ENCODE peak calls at places on chromosomes 1 and 21, in seven cellular contexts. E is RWPE1, Q is endodermal cell, F is breast epithelium, G is A549, I is fibroblast of lung, B is GM13977. Y is an unnamed sample.

GRCh38 chr1:20663365-20663764 is 2.2 kb upstream of the DDOST start:
- DNase-seq in Q (peak; percentile 53), E (no peak), I (no peak), B (no peak), G (no peak), F (no peak), Y (no peak)

GRCh38 chr1:188043536-188044245 is 1214.9 kb downstream of the PLA2G4A start:
- DNase-seq in G (no peak), I (no peak), Q (no peak), B (no peak), E (no peak), F (no peak), Y (no peak)

GRCh38 chr1:14598007-14598497 is 433 bp upstream of the KAZN start:
- DNase-seq in B (peak; percentile 40), I (no peak), F (no peak), G (no peak), Q (peak; percentile 81), E (no peak), Y (no peak)

GRCh38 chr1:200409203-200409760 is 554 bp downstream of the ZNF281 start:
- DNase-seq in F (no peak), I (no peak), B (peak; percentile 24), E (no peak), Q (peak; percentile 75), G (no peak), Y (no peak)

GRCh38 chr1:177211231-177211630 is 40.5 kb downstream of the BRINP2 start:
- DNase-seq in G (no peak), B (no peak), F (no peak), Q (no peak), E (no peak), I (peak; percentile 57), Y (peak; percentile 45)

GRCh38 chr1:30649321-30649991 is 73.9 kb downstream of the MATN1 start:
- DNase-seq in I (no peak), B (no peak), G (no peak), Q (peak; percentile 45), F (no peak), E (peak; percentile 80), Y (no peak)

GRCh38 chr21:38675450-38675849 is 130.3 kb upstream of the ETS2 start:
- DNase-seq in Q (no peak), F (no peak), B (no peak), G (no peak), I (no peak), E (no peak), Y (no peak)

GRCh38 chr1:201686709-201687455 is 142.1 kb upstream of the IPO9 start:
- DNase-seq in F (no peak), E (peak; percentile 23), Q (peak; percentile 84), G (peak; percentile 22), B (no peak), I (no peak), Y (no peak)

GRCh38 chr1:10494754-10495474 is 20.2 kb downstream of the PEX14 start:
- DNase-seq in E (peak; percentile 80), F (peak; percentile 57), I (peak; percentile 67), Q (peak; percentile 95), B (peak; percentile 79), G (peak; percentile 47), Y (peak; percentile 52)

GRCh38 chr1:158506369-158506987 is 34.5 kb downstream of the OR10R2 start:
- DNase-seq in I (no peak), F (no peak), E (no peak), B (peak; percentile 11), Q (peak; percentile 93), G (peak; percentile 7), Y (peak; percentile 10)

GRCh38 chr21:43195131-43196021 is 26.6 kb downstream of the CRYAA start:
- DNase-seq in B (no peak), F (peak; percentile 39), G (no peak), I (no peak), Q (peak; percentile 44), E (no peak), Y (peak; percentile 64)

GRCh38 chr21:33762798-33763572 is 120.7 kb downstream of the ITSN1 start:
- DNase-seq in B (no peak), G (no peak), I (no peak), Q (no peak), E (no peak), F (no peak), Y (peak; percentile 9)

GRCh38 chr1:74570797-74571492 is 58.5 kb upstream of the LRRC53 start:
- DNase-seq in G (no peak), B (no peak), F (no peak), I (no peak), Q (peak; percentile 53), E (no peak), Y (no peak)

GRCh38 chr1:205547932-205548827 is 43.7 kb downstream of the CDK18 start:
- DNase-seq in F (peak; percentile 14), B (no peak), I (no peak), G (no peak), Q (no peak), E (no peak), Y (no peak)

GRCh38 chr1:3649342-3650247 is at the start of gene WRAP73:
- DNase-seq in G (peak; percentile 86), E (peak; percentile 89), B (peak; percentile 98), Q (peak; percentile 95), I (peak; percentile 90), F (peak; percentile 82), Y (peak; percentile 87)
- TF ChIP-seq CTCF in G (no peak), E (peak; percentile 23), B (peak; percentile 46), Q (peak; percentile 37), I (no peak), F (no peak), Y (no peak)

GRCh38 chr1:53135735-53136114 is 6.7 kb downstream of the SLC1A7 start:
- DNase-seq in F (no peak), G (peak; percentile 28), Q (no peak), B (no peak), E (no peak), I (peak; percentile 94), Y (peak; percentile 90)

GRCh38 chr1:53139911-53140310 is 2.5 kb downstream of the SLC1A7 start:
- DNase-seq in F (no peak), E (no peak), G (peak; percentile 29), B (no peak), Q (no peak), I (peak; percentile 89), Y (peak; percentile 79)

GRCh38 chr1:53138991-53139884 is 3.2 kb downstream of the SLC1A7 start:
- DNase-seq in E (no peak), F (no peak), Q (no peak), I (no peak), G (no peak), B (no peak), Y (no peak)

GRCh38 chr1:53134961-53135734 is 7.3 kb downstream of the SLC1A7 start:
- DNase-seq in I (peak; percentile 96), E (no peak), G (no peak), F (no peak), Q (peak; percentile 41), B (no peak), Y (peak; percentile 79)

DNA sequence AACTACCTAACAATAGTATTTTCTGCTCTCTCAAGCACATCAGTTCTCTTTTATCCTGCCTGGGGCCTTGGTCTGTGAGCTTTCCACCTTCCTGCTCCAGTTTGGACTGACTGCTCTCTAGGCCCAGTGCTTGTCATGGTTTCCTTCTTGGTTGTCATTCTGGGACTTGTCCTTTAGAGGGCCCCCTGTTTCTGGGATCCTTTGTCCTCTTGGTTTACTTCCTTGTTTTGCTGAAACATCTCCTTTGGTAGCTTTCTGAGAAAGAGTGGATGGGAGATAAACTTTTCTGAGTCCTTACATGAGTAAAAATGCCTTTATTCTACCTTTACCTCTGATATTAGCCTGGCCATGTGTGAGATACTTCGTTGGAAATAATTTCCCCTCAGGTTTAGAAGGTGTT is 4.7 kb downstream of the SLC1A7 start:
- DNase-seq in E (no peak), Q (peak; percentile 47), F (no peak), I (no peak), G (peak; percentile 56), B (no peak), Y (peak; percentile 28)
- TF ChIP-seq CTCF in E (no peak), Q (peak; percentile 61), F (no peak), I (no peak), G (no peak), B (no peak), Y (peak; percentile 29)

DNA sequence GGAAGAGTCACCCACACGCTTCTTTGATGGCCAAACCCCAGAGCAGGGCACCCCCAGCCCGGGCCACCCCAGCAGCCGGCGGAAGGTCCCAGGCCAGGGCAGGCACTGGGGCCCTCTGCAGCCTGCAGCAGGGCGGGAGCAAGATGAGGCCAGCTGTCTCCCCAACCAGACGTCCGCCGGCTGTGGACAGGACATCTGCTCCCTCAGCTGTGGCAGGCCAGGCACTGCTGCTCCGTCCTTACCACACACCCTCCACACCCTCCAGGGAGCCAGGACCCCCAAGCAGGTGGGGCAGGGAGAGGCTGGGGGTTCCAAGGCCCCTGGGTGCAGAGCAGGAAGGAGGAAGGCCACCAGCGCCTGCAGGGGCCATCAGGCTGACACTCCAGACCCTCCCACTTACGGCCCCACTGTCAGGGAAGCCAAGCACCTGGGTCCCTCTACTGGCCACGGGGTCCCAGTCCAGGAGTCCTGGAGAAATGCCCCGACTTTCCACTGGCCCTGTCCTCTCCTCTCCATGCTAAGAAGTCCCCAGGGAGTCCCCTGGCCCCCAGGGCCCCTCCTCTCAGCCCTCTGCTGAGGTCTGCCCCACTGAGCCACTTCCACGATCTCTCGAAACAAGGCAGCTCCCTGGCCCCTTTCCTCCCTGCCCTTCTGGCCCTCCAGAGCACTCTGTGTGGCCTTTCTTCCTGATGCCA is 5.6 kb downstream of the WNT9A start:
- DNase-seq in E (no peak), Q (peak; percentile 75), F (no peak), B (no peak), G (no peak), I (no peak), Y (no peak)
- TF ChIP-seq CTCF in E (no peak), Q (peak; percentile 60), F (no peak), B (no peak), G (no peak), I (peak; percentile 4), Y (no peak)

GRCh38 chr1:243475966-243476365 is 220.1 kb downstream of the SDCCAG8 start:
- DNase-seq in Q (peak; percentile 81), I (peak; percentile 74), F (no peak), G (peak; percentile 19), E (no peak), B (peak; percentile 18), Y (peak; percentile 46)
- TF ChIP-seq CTCF in Q (peak; percentile 57), I (peak; percentile 52), F (no peak), G (no peak), E (no peak), B (no peak), Y (peak; percentile 14)

DNA sequence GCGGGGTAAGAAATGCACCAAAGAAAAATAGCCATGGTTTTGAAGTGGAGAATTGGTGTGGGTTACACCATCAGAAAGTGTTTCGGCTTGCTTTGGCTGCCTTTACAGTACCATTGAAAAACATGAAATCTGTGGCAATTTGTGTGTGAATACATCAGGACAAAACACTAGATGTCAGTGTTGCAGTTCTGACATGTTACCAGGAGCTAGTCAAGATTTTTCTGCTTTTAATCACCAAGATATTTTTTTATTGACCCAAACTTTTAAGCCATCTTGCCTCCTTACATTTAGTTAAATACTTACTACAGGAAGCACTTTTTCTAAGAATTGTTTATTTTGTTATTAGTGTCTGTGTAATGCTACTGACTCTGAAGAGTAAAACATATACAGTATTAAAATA is 14.3 kb downstream of the RRP15 start:
- DNase-seq in E (peak; percentile 20), B (no peak), F (no peak), I (peak; percentile 78), Q (no peak), G (peak; percentile 62), Y (peak; percentile 73)
- TF ChIP-seq CTCF in E (peak; percentile 65), B (peak; percentile 29), F (no peak), I (peak; percentile 65), Q (peak; percentile 75), G (peak; percentile 75), Y (peak; percentile 66)

Y was measured in fibroblast of mammary gland.